ENCODE peak calls at places on chromosomes 5 and 9, in eight cellular contexts. Q is lower leg skin; U is neural progenitor cell; A is cardiac muscle cell; K is dorsolateral prefrontal cortex; F is A673; C is Peyer's patch; J is CD8-positive, alpha-beta T cell. D is an unnamed sample.

GRCh38 chr5:178602752-178603151 is 12.6 kb upstream of the COL23A1 start:
- DNase-seq in J (no peak), Q (no peak), K (no peak), C (no peak), U (no peak), F (no peak), A (no peak), D (no peak)

GRCh38 chr9:86690034-86690433 is 257.3 kb downstream of the GAS1 start:
- DNase-seq in K (no peak), U (peak), F (no peak), A (no peak), C (no peak), J (no peak), Q (no peak), D (no peak)

GRCh38 chr9:92618633-92619225 is 51.2 kb downstream of the IPPK start:
- DNase-seq in K (no peak), U (no peak), C (no peak), J (no peak), A (peak), Q (peak), F (no peak), D (peak)

GRCh38 chr5:179806250-179807045 is at the start of gene MGAT4B:
- DNase-seq in J (peak), K (peak), U (peak), A (peak), F (peak), C (peak), Q (no peak), D (peak)

GRCh38 chr5:134975078-134975715 is 7.5 kb downstream of the CATSPER3 start:
- DNase-seq in C (no peak), F (no peak), A (no peak), U (no peak), J (no peak), K (no peak), Q (no peak), D (no peak)

GRCh38 chr5:134510970-134511795 is 14.3 kb upstream of the JADE2 start:
- DNase-seq in A (no peak), U (no peak), F (no peak), K (no peak), C (no peak), Q (no peak), J (no peak), D (peak)

GRCh38 chr9:120715331-120715924 is 1.2 kb upstream of the MEGF9 start:
- DNase-seq in K (peak), J (no peak), C (peak), Q (peak), U (peak), A (no peak), F (no peak), D (peak)

GRCh38 chr9:132546148-132547051 is 36.0 kb upstream of the BARHL1 start:
- DNase-seq in K (no peak), C (no peak), U (peak), A (peak), F (peak), J (no peak), Q (no peak), D (peak)

GRCh38 chr9:80804873-80805272 is 884.5 kb downstream of the TLE1 start:
- DNase-seq in F (no peak), A (no peak), U (no peak), C (no peak), Q (no peak), K (no peak), J (no peak), D (no peak)

GRCh38 chr9:21549890-21550289 is 67.8 kb upstream of the IFNE start:
- DNase-seq in U (no peak), Q (no peak), J (no peak), C (no peak), K (no peak), A (no peak), F (no peak), D (no peak)

GRCh38 chr9:21551401-21551800 is 69.3 kb upstream of the IFNE start:
- DNase-seq in A (no peak), U (no peak), K (no peak), J (no peak), Q (no peak), C (no peak), F (no peak), D (no peak)

GRCh38 chr9:21550392-21550791 is 68.3 kb upstream of the IFNE start:
- DNase-seq in U (no peak), A (no peak), C (no peak), K (no peak), Q (no peak), F (no peak), J (no peak), D (no peak)

GRCh38 chr9:21546949-21547348 is 64.8 kb upstream of the IFNE start:
- DNase-seq in Q (no peak), F (no peak), C (no peak), U (no peak), J (no peak), A (no peak), K (no peak), D (no peak)

DNA sequence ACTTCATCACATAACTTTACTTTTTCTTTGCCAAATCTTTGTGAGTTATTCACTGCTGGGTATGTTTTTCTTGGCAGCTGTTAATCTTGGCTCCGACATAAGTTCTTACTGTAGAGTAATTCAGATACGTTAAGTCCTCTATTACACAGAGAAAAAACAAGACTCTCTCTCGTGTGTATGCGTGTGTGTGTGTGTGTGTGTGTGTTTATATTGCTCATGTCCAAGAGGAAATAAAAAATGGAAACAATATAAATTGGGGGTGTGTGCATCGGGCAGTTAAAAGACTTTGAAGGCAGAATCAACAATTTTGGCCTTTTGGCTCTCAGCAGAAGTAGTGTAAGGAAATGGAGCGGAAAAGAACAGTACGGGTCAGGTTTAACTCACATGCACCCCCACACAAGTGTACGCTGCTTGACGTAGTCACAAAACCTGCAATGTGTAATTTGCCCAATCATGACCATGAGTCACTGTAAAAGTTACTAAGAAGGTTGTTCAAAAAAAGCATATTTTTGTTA is 67.2 kb upstream of the IFNE start:
- DNase-seq in J (no peak), U (no peak), C (no peak), Q (no peak), K (no peak), F (no peak), A (no peak), D (no peak)
- H3K4me3 ChIP-seq in J (no peak), U (no peak), C (no peak), Q (no peak), K (no peak), F (no peak), A (no peak), D (no peak)

DNA sequence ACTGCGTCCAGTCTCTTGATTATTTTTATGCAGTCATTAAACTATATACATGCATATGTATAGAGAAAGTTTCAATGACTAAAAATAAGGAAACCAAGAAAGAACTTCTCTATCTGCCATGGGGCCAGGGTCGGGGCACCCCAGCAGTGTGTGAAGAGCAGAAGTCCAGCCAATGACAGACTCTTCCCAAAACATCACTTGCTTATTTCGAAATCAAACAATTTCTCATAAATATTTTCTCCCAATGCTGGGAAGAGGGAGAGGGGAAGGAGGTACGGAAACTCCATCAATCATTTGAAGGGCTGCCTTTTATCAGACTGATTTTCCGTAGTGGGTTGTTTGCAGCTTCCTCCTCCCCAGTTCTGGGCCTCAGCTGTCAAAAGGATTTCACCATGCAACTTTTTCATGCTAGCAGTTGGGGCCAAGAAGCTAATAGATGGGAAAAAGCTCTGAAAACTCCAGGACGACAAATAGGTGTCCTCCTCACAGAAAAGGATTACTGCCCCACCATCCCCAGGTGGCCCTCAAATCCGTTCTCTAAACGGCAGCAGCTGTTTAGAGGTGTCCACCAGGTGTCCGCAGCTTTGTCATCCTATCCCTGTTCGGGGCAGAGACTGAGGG is 617 bp upstream of the FPGS start:
- DNase-seq in C (no peak), A (peak), F (peak), K (no peak), J (no peak), U (no peak), Q (no peak), D (no peak)
- TF ChIP-seq CTCF in C (peak), A (no peak), F (no peak), K (no peak), J (no peak), U (peak), Q (no peak), D (peak)

GRCh38 chr5:174293006-174293405 is 247.5 kb downstream of the NSG2 start:
- DNase-seq in J (no peak), F (no peak), A (no peak), C (no peak), U (no peak), Q (peak), K (no peak), D (peak)
- H3K4me3 ChIP-seq in J (no peak), F (no peak), A (no peak), C (no peak), U (no peak), Q (no peak), K (no peak), D (no peak)

DNA sequence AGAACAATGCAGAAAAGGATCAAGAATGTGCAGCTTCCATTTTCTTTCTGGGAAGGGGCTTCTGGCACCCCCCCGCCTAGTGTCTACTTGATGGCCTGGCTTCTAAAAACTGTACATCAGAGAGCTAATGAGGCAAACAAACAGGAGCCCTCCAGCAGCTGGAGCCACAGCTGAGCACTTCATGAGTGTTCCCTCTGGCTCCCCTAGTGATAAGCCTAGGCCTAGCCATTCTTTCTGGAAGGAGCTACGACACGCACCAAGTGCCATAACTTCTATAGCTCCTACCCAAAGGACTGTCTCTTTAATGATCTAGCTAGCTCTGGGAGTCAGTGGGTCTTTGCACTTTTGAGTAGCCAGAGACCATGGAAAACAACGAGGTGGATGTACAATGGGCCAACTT is 66.1 kb downstream of the DNAH5 start:
- DNase-seq in A (no peak), J (no peak), C (no peak), K (no peak), U (peak), Q (no peak), F (no peak), D (peak)
- TF ChIP-seq CTCF in A (no peak), J (no peak), C (no peak), K (no peak), U (peak), Q (no peak), F (no peak), D (peak)

GRCh38 chr5:159120446-159120845 is 20.7 kb upstream of the EBF1 start:
- DNase-seq in A (no peak), F (no peak), K (no peak), C (no peak), U (no peak), Q (no peak), J (no peak), D (no peak)
- H3K4me3 ChIP-seq in A (no peak), F (no peak), K (no peak), C (no peak), U (no peak), Q (no peak), J (peak), D (no peak)

GRCh38 chr5:146388418-146388817 is 49.8 kb downstream of the POU4F3 start:
- DNase-seq in Q (no peak), A (peak), K (no peak), C (no peak), U (no peak), J (no peak), F (no peak), D (no peak)

GRCh38 chr5:146394486-146394885 is 52.6 kb upstream of the TCERG1 start:
- DNase-seq in C (no peak), A (no peak), U (no peak), Q (no peak), F (no peak), J (no peak), K (no peak), D (no peak)

GRCh38 chr5:146395233-146395632 is 51.9 kb upstream of the TCERG1 start:
- DNase-seq in K (no peak), J (no peak), F (peak), U (peak), Q (no peak), A (no peak), C (no peak), D (no peak)

DNA sequence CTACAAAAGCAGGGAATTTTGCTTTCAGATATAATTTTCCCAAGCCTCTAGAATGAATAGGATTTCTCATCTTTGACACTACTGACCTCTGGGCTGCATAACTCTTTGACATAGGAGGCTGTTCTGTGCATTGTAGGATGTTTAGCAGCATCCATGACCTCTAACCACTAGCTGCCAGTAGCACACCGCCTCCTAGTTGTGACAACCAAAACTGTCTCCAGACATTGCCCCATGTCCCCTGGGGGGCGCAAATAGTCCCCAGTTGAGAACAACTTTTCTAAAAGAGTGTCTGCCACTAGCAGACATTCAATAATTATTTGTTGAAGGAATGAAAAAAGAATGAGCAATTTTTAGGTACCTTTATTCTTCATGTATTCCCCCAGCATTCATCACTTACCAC is 51.8 kb downstream of the POU4F3 start:
- DNase-seq in C (no peak), J (no peak), Q (no peak), K (no peak), F (no peak), U (peak), A (no peak), D (peak)
- TF ChIP-seq CTCF in C (no peak), J (no peak), Q (no peak), K (no peak), F (peak), U (peak), A (no peak), D (peak)

DNA sequence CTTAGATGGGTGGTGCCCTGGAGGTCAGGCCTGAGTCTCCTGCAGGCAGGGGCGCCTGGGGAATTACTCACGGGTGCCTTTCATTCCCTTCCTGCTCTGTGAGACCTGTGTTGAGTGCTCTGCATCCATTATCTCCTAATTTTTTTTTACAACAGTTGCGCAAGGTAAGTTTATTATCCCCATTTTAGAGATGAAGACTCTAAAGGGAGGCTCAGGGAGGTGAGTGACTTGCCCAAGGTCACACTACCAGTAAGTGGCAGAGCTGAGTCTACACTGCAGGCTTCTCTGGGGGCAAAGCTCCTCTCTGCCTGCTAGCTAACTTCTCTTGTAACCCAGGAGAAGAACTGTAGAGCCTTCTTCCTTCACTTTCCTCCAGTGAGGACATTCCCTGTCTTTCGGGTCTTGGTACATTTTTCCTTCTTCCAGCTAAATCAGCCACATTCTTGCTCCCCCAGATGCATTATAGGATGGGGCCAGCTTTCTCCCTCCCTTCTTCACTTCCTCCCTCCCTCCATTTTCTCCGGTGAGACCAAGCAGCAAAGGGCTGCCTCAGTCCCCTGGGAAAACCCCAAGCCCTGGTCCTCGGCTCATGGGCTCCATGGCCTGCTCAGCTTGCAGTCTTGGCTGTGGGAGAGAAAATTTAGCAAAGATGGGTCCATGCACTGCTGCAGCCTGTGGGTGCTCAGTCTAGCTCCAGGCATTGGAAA is 1.8 kb downstream of the PRR7 start:
- DNase-seq in F (no peak), U (no peak), J (no peak), K (no peak), A (no peak), C (no peak), Q (no peak), D (no peak)
- H3K4me3 ChIP-seq in F (no peak), U (no peak), J (peak), K (peak), A (no peak), C (no peak), Q (no peak), D (no peak)

GRCh38 chr9:129832957-129833356 is 2.1 kb downstream of the C9orf78 start:
- DNase-seq in Q (no peak), U (no peak), J (no peak), K (no peak), C (no peak), F (no peak), A (no peak), D (no peak)

GRCh38 chr9:129835860-129836223 is 584 bp downstream of the USP20 start:
- DNase-seq in C (no peak), Q (no peak), K (no peak), U (peak), A (peak), F (peak), J (peak), D (no peak)

GRCh38 chr9:129834489-129835127 is 467 bp downstream of the C9orf78 start:
- DNase-seq in Q (no peak), J (peak), K (no peak), A (no peak), F (no peak), U (peak), C (peak), D (no peak)

GRCh38 chr9:129836342-129837007 is 1.2 kb downstream of the USP20 start:
- DNase-seq in J (peak), A (no peak), U (peak), K (no peak), F (no peak), Q (no peak), C (peak), D (no peak)

DNA sequence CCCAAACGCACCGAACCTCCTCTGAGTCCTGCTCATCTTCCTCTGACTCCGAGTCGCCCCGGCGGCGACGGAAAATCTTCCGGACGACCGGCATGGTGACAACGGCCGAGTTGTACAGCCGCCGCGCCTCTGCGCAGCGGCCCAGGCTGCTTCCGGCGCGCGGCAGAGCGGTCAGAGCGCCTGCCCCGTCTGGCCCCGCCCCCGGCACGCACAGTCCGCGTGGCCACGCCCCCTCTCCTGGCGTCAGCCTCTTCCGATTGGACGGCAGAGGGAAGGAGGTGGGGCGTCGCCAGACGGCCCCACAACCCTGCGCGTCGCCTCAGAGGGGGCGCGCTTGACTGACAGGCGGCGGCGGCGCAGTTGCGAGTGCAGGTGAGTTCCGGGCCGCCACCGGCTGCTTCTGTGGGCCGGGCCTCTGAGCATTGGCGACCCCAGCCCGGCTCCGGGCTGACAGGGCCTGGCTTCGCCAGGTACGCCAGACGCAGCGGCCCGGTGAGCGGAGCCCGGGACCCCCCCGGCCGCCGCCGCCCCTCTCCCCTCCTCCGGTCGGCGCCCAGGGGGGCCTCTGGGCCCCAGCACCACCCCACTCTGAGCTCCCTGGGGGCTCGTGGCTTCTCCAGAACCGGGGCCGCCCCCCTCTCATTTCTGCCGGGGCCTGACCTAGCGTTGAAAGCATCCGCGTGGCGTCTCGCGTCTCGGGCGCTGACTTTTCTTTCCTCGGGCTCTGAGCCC is at the start of the genes C9orf78 and USP20:
- DNase-seq in Q (peak), K (peak), A (peak), C (peak), U (peak), J (peak), F (peak), D (peak)
- TF ChIP-seq CTCF in Q (no peak), K (peak), A (no peak), C (no peak), U (no peak), J (no peak), F (no peak), D (no peak)